ENCODE peak calls at places on chromosomes 4 and X, in ten cellular contexts. U is stimulated activated CD8-positive, alpha-beta memory T cell treated with anti-CD3 and anti-CD28 coated beads, Interleukin-2, amount 100 ng/mL, for 1 hour; F is omental fat pad; W is mucosa of descending colon; Y is progenitor cell of endocrine pancreas; Z is immature natural killer cell; R is GM13977; G is non-pigmented ciliary epithelial cell; A is colonic mucosa; P is skeletal muscle cell. V is an unnamed sample.

GRCh38 chr4:139458999-139459398 is 5.1 kb downstream of the RAB33B start:
- DNase-seq in U (no peak), F (no peak), W (no peak), Y (no peak), Z (no peak), R (no peak), G (no peak), A (no peak), P (no peak), V (no peak)

GRCh38 chr4:6125103-6125651 is 75.2 kb downstream of the JAKMIP1 start:
- DNase-seq in U (no peak), F (no peak), W (no peak), Y (no peak), Z (no peak), R (no peak), G (no peak), A (no peak), P (no peak), V (no peak)

GRCh38 chr4:95508421-95508820 is 40.4 kb downstream of the UNC5C start:
- DNase-seq in U (no peak), F (no peak), W (no peak), Y (no peak), Z (no peak), R (no peak), G (peak; percentile 62), A (no peak), P (no peak), V (no peak)

GRCh38 chr4:151990201-151990600 is 229.4 kb upstream of the GATB start:
- DNase-seq in U (no peak), F (no peak), W (no peak), Y (no peak), Z (no peak), R (no peak), G (no peak), A (no peak), P (no peak), V (no peak)

GRCh38 chr4:36004231-36004851 is 240.0 kb downstream of the ARAP2 start:
- DNase-seq in U (no peak), F (no peak), W (no peak), Y (no peak), Z (no peak), R (no peak), G (no peak), A (no peak), P (no peak), V (no peak)

GRCh38 chr4:141645611-141646340 is 9.4 kb downstream of the IL15 start:
- DNase-seq in U (no peak), F (no peak), W (no peak), Y (no peak), Z (no peak), R (no peak), G (peak; percentile 95), A (no peak), P (peak; percentile 80), V (no peak)

GRCh38 chr4:83139514-83140156 is 25.1 kb upstream of the PLAC8 start:
- DNase-seq in U (no peak), F (no peak), W (no peak), Y (no peak), Z (no peak), R (no peak), G (no peak), A (no peak), P (no peak), V (no peak)

GRCh38 chrX:111880735-111881134 is 4.8 kb downstream of the TRPC5OS start:
- DNase-seq in U (no peak), F (no peak), W (no peak), Y (no peak), Z (no peak), R (no peak), G (no peak), A (no peak), P (no peak), V (no peak)

GRCh38 chr4:125229596-125230058 is 85.1 kb upstream of the FAT4 start:
- DNase-seq in U (no peak), F (no peak), W (no peak), Y (no peak), Z (no peak), R (no peak), G (no peak), A (no peak), P (no peak), V (no peak)

GRCh38 chr4:57119054-57119651 is 9.0 kb upstream of the IGFBP7 start:
- DNase-seq in U (no peak), F (no peak), W (peak; percentile 46), Y (no peak), Z (no peak), R (no peak), G (peak; percentile 89), A (peak; percentile 34), P (peak; percentile 93), V (no peak)

GRCh38 chrX:131987252-131987651 is 35.9 kb upstream of the STK26 start:
- DNase-seq in U (no peak), F (no peak), W (no peak), Y (no peak), Z (peak; percentile 75), R (peak; percentile 39), G (no peak), A (no peak), P (no peak), V (peak; percentile 80)

GRCh38 chr4:184447664-184448063 is 26.7 kb downstream of the IRF2 start:
- DNase-seq in U (no peak), F (no peak), W (no peak), Y (no peak), Z (no peak), R (no peak), G (no peak), A (no peak), P (no peak), V (no peak)

GRCh38 chrX:150961631-150962030 is 21.5 kb upstream of the HMGB3 start:
- DNase-seq in U (no peak), F (no peak), W (no peak), Y (no peak), Z (no peak), R (no peak), G (no peak), A (no peak), P (no peak), V (no peak)

GRCh38 chr4:38565271-38566199 is 98.5 kb upstream of the KLF3 start:
- DNase-seq in U (no peak), F (no peak), W (peak; percentile 32), Y (no peak), Z (no peak), R (no peak), G (no peak), A (peak; percentile 52), P (no peak), V (no peak)

GRCh38 chr4:107978716-107979451 is 10.8 kb upstream of the HADH start:
- DNase-seq in U (no peak), F (no peak), W (no peak), Y (no peak), Z (no peak), R (no peak), G (no peak), A (no peak), P (no peak), V (no peak)

GRCh38 chrX:19091596-19091995 is 30.7 kb downstream of the ADGRG2 start:
- DNase-seq in U (no peak), F (no peak), W (no peak), Y (no peak), Z (no peak), R (no peak), G (no peak), A (no peak), P (no peak), V (no peak)

GRCh38 chrX:79325263-79325958 is 41.7 kb downstream of the ITM2A start:
- DNase-seq in U (no peak), F (no peak), W (peak; percentile 20), Y (no peak), Z (peak; percentile 17), R (no peak), G (no peak), A (no peak), P (no peak), V (no peak)

GRCh38 chr4:8261851-8262535 is 7.6 kb upstream of the HTRA3 start:
- DNase-seq in U (no peak), F (no peak), W (no peak), Y (no peak), Z (peak; percentile 32), R (no peak), G (peak; percentile 19), A (no peak), P (no peak), V (no peak)

GRCh38 chr4:52822583-52823477 is 39.3 kb upstream of the RASL11B start:
- DNase-seq in U (no peak), F (no peak), W (peak; percentile 9), Y (no peak), Z (no peak), R (no peak), G (no peak), A (no peak), P (peak; percentile 85), V (no peak)

GRCh38 chr4:6918345-6918744 is 8.7 kb downstream of the TBC1D14 start:
- DNase-seq in U (no peak), F (no peak), W (no peak), Y (no peak), Z (no peak), R (no peak), G (no peak), A (no peak), P (no peak), V (peak; percentile 40)

GRCh38 chr4:113566015-113566795 is 195.3 kb downstream of the CAMK2D start:
- DNase-seq in U (no peak), F (no peak), W (no peak), Y (no peak), Z (no peak), R (no peak), G (no peak), A (no peak), P (no peak), V (no peak)

GRCh38 chr4:93147524-93148212 is 680.9 kb upstream of the ATOH1 start:
- DNase-seq in U (no peak), F (no peak), W (no peak), Y (no peak), Z (no peak), R (no peak), G (no peak), A (no peak), P (no peak), V (no peak)

GRCh38 chr4:119299221-119300071 is 22.5 kb downstream of the FABP2 start:
- DNase-seq in U (no peak), F (no peak), W (peak; percentile 13), Y (no peak), Z (no peak), R (peak; percentile 49), G (no peak), A (peak; percentile 37), P (no peak), V (no peak)

GRCh38 chr4:39975488-39976089 is 2.1 kb downstream of the PDS5A start:
- DNase-seq in U (no peak), F (no peak), W (no peak), Y (no peak), Z (no peak), R (no peak), G (peak; percentile 15), A (no peak), P (peak; percentile 40), V (no peak)

GRCh38 chr4:41661447-41662076 is 87.0 kb downstream of the PHOX2B start:
- DNase-seq in U (no peak), F (peak; percentile 41), W (peak; percentile 68), Y (peak; percentile 53), Z (no peak), R (peak; percentile 47), G (no peak), A (peak; percentile 65), P (no peak), V (peak; percentile 23)

GRCh38 chrX:373641-374471 is 12.9 kb downstream of the PPP2R3B start:
- DNase-seq in U (no peak), F (no peak), W (no peak), Y (peak; percentile 47), Z (no peak), R (no peak), G (no peak), A (no peak), P (no peak), V (no peak)

GRCh38 chr4:132797856-132798255 is 351.2 kb upstream of the PCDH10 start:
- DNase-seq in U (no peak), F (no peak), W (no peak), Y (no peak), Z (no peak), R (no peak), G (no peak), A (no peak), P (no peak), V (no peak)

GRCh38 chr4:174553828-174554227 is 31.5 kb upstream of the HPGD start:
- DNase-seq in U (no peak), F (no peak), W (no peak), Y (no peak), Z (no peak), R (no peak), G (no peak), A (no peak), P (peak; percentile 48), V (no peak)

V was measured in AML-193.